ENCODE peak calls at places on chromosomes 3 and 15, in six cellular contexts. One of them, this sample, is unnamed.

GRCh38 chr15:58569455-58569854 is 137.7 kb downstream of the LIPC start:
- DNase-seq in mammary epithelial cell: no peak
- DNase-seq in breast epithelium: no peak
- DNase-seq in ascending aorta: no peak
- DNase-seq in effector memory CD4-positive, alpha-beta T cell: no peak
- DNase-seq in cardiac muscle cell: no peak
- DNase-seq in this sample: no peak

GRCh38 chr3:16243706-16244490 is 20.8 kb downstream of the DPH3 start:
- DNase-seq in mammary epithelial cell: no peak
- DNase-seq in breast epithelium: no peak
- DNase-seq in ascending aorta: no peak
- DNase-seq in effector memory CD4-positive, alpha-beta T cell: no peak
- DNase-seq in cardiac muscle cell: peak; percentile 58
- DNase-seq in this sample: no peak

GRCh38 chr3:48879307-48879993 is 19.2 kb downstream of the SLC25A20 start:
- DNase-seq in mammary epithelial cell: no peak
- DNase-seq in breast epithelium: no peak
- DNase-seq in ascending aorta: no peak
- DNase-seq in effector memory CD4-positive, alpha-beta T cell: no peak
- DNase-seq in cardiac muscle cell: no peak
- DNase-seq in this sample: no peak

GRCh38 chr3:110925804-110926203 is 145.8 kb upstream of the NECTIN3 start:
- DNase-seq in mammary epithelial cell: no peak
- DNase-seq in breast epithelium: no peak
- DNase-seq in ascending aorta: no peak
- DNase-seq in effector memory CD4-positive, alpha-beta T cell: no peak
- DNase-seq in cardiac muscle cell: no peak
- DNase-seq in this sample: no peak

GRCh38 chr3:195151866-195152526 is 119.0 kb downstream of the XXYLT1 start:
- DNase-seq in mammary epithelial cell: peak; percentile 63
- DNase-seq in breast epithelium: no peak
- DNase-seq in ascending aorta: no peak
- DNase-seq in effector memory CD4-positive, alpha-beta T cell: no peak
- DNase-seq in cardiac muscle cell: no peak
- DNase-seq in this sample: no peak

GRCh38 chr15:38440353-38441129 is 13.4 kb upstream of the FAM98B start:
- DNase-seq in mammary epithelial cell: peak; percentile 46
- DNase-seq in breast epithelium: no peak
- DNase-seq in ascending aorta: no peak
- DNase-seq in effector memory CD4-positive, alpha-beta T cell: no peak
- DNase-seq in cardiac muscle cell: peak; percentile 61
- DNase-seq in this sample: no peak

GRCh38 chr15:94205366-94205765 is 26.0 kb upstream of the MCTP2 start:
- DNase-seq in mammary epithelial cell: no peak
- DNase-seq in breast epithelium: no peak
- DNase-seq in ascending aorta: no peak
- DNase-seq in effector memory CD4-positive, alpha-beta T cell: no peak
- DNase-seq in cardiac muscle cell: no peak
- DNase-seq in this sample: no peak

GRCh38 chr3:8777201-8777977 is 8.0 kb upstream of the OXTR start:
- DNase-seq in mammary epithelial cell: no peak
- DNase-seq in breast epithelium: no peak
- DNase-seq in ascending aorta: no peak
- DNase-seq in effector memory CD4-positive, alpha-beta T cell: no peak
- DNase-seq in cardiac muscle cell: no peak
- DNase-seq in this sample: no peak

GRCh38 chr15:40775007-40775406 is 5.2 kb downstream of the C15orf62 start:
- DNase-seq in mammary epithelial cell: no peak
- DNase-seq in breast epithelium: no peak
- DNase-seq in ascending aorta: no peak
- DNase-seq in effector memory CD4-positive, alpha-beta T cell: no peak
- DNase-seq in cardiac muscle cell: no peak
- DNase-seq in this sample: no peak

GRCh38 chr3:60226907-60227306 is 1024.3 kb downstream of the FHIT start:
- DNase-seq in mammary epithelial cell: no peak
- DNase-seq in breast epithelium: no peak
- DNase-seq in ascending aorta: no peak
- DNase-seq in effector memory CD4-positive, alpha-beta T cell: no peak
- DNase-seq in cardiac muscle cell: no peak
- DNase-seq in this sample: no peak

GRCh38 chr15:49987198-49987785 is 131.7 kb downstream of the ATP8B4 start:
- DNase-seq in mammary epithelial cell: no peak
- DNase-seq in breast epithelium: no peak
- DNase-seq in ascending aorta: no peak
- DNase-seq in effector memory CD4-positive, alpha-beta T cell: no peak
- DNase-seq in cardiac muscle cell: no peak
- DNase-seq in this sample: no peak

GRCh38 chr15:60426870-60427528 is 29.2 kb upstream of the ANXA2 start:
- DNase-seq in mammary epithelial cell: peak; percentile 70
- DNase-seq in breast epithelium: no peak
- DNase-seq in ascending aorta: no peak
- DNase-seq in effector memory CD4-positive, alpha-beta T cell: no peak
- DNase-seq in cardiac muscle cell: no peak
- DNase-seq in this sample: no peak

GRCh38 chr3:65975031-65975430 is 63.7 kb downstream of the MAGI1 start:
- DNase-seq in mammary epithelial cell: no peak
- DNase-seq in breast epithelium: no peak
- DNase-seq in ascending aorta: no peak
- DNase-seq in effector memory CD4-positive, alpha-beta T cell: no peak
- DNase-seq in cardiac muscle cell: no peak
- DNase-seq in this sample: no peak

GRCh38 chr15:67148196-67148701 is 82.8 kb downstream of the SMAD3 start:
- DNase-seq in mammary epithelial cell: peak; percentile 80
- DNase-seq in breast epithelium: no peak
- DNase-seq in ascending aorta: no peak
- DNase-seq in effector memory CD4-positive, alpha-beta T cell: no peak
- DNase-seq in cardiac muscle cell: no peak
- DNase-seq in this sample: no peak

GRCh38 chr3:9500108-9501050 is 53.2 kb downstream of the LHFPL4 start:
- DNase-seq in mammary epithelial cell: peak; percentile 17
- DNase-seq in breast epithelium: no peak
- DNase-seq in ascending aorta: no peak
- DNase-seq in effector memory CD4-positive, alpha-beta T cell: peak; percentile 10
- DNase-seq in cardiac muscle cell: peak; percentile 90
- DNase-seq in this sample: peak; percentile 46

GRCh38 chr3:118347781-118348557 is 686.7 kb downstream of the IGSF11 start:
- DNase-seq in mammary epithelial cell: no peak
- DNase-seq in breast epithelium: no peak
- DNase-seq in ascending aorta: no peak
- DNase-seq in effector memory CD4-positive, alpha-beta T cell: no peak
- DNase-seq in cardiac muscle cell: no peak
- DNase-seq in this sample: no peak

GRCh38 chr15:80173022-80173759 is 20.4 kb downstream of the FAH start:
- DNase-seq in mammary epithelial cell: peak; percentile 65
- DNase-seq in breast epithelium: peak; percentile 80
- DNase-seq in ascending aorta: peak; percentile 86
- DNase-seq in effector memory CD4-positive, alpha-beta T cell: peak; percentile 25
- DNase-seq in cardiac muscle cell: peak; percentile 63
- DNase-seq in this sample: peak; percentile 30

GRCh38 chr3:51622868-51623267 is 48.2 kb upstream of the TEX264 start:
- DNase-seq in mammary epithelial cell: no peak
- DNase-seq in breast epithelium: no peak
- DNase-seq in ascending aorta: no peak
- DNase-seq in effector memory CD4-positive, alpha-beta T cell: no peak
- DNase-seq in cardiac muscle cell: no peak
- DNase-seq in this sample: no peak

DNA sequence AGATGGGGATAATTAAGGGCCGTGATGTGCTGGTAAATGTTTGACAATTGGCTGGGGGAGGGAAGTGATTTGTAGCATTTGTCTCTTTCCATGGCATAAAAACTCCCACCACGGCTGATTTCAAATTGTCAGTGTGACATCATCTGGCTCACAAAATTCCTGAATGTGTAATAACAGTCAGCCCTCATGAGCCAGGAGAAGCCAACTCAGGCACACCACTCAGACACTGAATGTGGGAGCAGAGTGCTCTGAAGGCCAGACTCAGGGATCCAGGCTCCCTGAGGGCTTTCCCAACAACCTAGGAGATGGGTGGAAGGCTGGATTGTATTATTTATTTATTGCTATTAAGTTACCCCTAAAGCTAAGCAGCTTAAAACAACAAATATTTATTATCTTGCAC is 6.3 kb upstream of the CPEB1 start:
- DNase-seq in mammary epithelial cell: no peak
- DNase-seq in breast epithelium: no peak
- DNase-seq in ascending aorta: no peak
- DNase-seq in effector memory CD4-positive, alpha-beta T cell: no peak
- DNase-seq in cardiac muscle cell: no peak
- DNase-seq in this sample: no peak
- H3K9me3 ChIP-seq in mammary epithelial cell: no peaks in the 10 kb centered on the region
- H3K9me3 ChIP-seq in breast epithelium: no peaks in the 10 kb centered on the region
- H3K9me3 ChIP-seq in ascending aorta: no peaks in the 10 kb centered on the region
- H3K9me3 ChIP-seq in effector memory CD4-positive, alpha-beta T cell: no peaks in the 10 kb centered on the region
- H3K9me3 ChIP-seq in cardiac muscle cell: no peaks in the 10 kb centered on the region
- H3K9me3 ChIP-seq in this sample: no peaks in the 10 kb centered on the region

GRCh38 chr15:25022233-25022632 is 67.4 kb downstream of the SNRPN start:
- DNase-seq in mammary epithelial cell: peak; percentile 21
- DNase-seq in breast epithelium: no peak
- DNase-seq in ascending aorta: no peak
- DNase-seq in effector memory CD4-positive, alpha-beta T cell: no peak
- DNase-seq in cardiac muscle cell: no peak
- DNase-seq in this sample: no peak

DNA sequence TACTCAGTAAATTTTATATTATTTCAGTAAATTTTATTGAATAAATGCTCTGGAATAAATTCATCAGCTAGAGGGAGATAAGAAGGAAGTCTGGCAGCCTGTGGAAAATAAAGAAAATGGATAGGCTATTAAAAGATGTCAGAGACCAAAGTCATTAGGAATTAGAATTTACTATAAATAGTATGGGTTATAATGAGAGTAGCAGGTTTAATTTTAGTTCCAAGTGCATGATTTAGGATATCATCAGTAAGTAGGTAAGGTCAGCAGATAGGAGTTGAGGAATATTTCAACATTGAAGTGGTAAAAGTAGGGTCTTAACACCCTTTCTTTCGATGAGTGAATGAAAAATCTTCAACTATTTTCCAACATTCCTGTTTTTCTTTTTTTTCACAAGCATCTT is 64.6 kb downstream of the SNRPN start:
- DNase-seq in mammary epithelial cell: no peak
- DNase-seq in breast epithelium: no peak
- DNase-seq in ascending aorta: no peak
- DNase-seq in effector memory CD4-positive, alpha-beta T cell: no peak
- DNase-seq in cardiac muscle cell: no peak
- DNase-seq in this sample: no peak
- H3K9me3 ChIP-seq in mammary epithelial cell: peaks cover 9% of the 10 kb centered on the region
- H3K9me3 ChIP-seq in breast epithelium: peaks cover 97% of the 10 kb centered on the region
- H3K9me3 ChIP-seq in ascending aorta: peaks cover 47% of the 10 kb centered on the region
- H3K9me3 ChIP-seq in effector memory CD4-positive, alpha-beta T cell: peaks cover 22% of the 10 kb centered on the region
- H3K9me3 ChIP-seq in cardiac muscle cell: no peaks in the 10 kb centered on the region
- H3K9me3 ChIP-seq in this sample: peaks cover 4% of the 10 kb centered on the region

DNA sequence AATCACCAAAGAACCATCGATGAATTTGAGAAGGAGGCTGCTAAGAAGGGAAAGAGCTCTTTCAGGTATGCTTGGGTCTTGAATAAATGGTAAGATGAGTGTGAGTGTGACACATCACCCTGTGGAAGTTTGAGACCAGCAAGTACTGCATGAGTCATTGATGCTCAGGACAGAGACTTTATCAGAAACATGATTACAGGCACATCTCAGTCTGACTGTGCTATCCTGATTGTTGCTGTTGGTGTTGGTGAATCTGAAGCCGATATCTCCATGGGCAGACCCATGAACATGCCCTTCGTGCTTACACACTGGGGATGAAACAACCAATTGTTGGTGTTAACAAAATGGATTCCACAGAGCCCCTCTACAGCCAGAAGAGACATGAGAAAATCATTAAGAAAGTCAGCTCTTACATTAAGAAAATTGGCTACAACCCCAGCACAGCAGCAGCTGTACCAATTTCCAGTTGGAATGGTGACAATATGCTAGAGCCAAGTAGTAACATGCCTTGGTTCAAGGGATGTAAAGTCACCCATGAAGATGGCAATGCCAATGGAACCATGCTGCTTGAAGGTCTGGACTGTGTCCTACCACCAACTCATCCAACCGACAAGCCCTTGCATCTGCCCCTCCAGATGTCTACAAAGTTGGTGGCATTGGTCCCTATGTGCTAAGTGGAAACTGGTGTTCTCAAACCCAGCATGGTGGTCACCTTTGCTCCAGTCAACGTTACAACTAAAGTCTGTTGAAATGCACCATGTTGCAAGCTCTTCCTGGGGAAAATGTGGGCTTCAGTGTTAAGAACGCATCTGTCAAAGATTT is 20.5 kb downstream of the TM4SF4 start:
- DNase-seq in mammary epithelial cell: peak; percentile 73
- DNase-seq in breast epithelium: no peak
- DNase-seq in ascending aorta: no peak
- DNase-seq in effector memory CD4-positive, alpha-beta T cell: no peak
- DNase-seq in cardiac muscle cell: no peak
- DNase-seq in this sample: no peak
- H3K9me3 ChIP-seq in mammary epithelial cell: no peaks in the 10 kb centered on the region
- H3K9me3 ChIP-seq in breast epithelium: no peaks in the 10 kb centered on the region
- H3K9me3 ChIP-seq in ascending aorta: no peaks in the 10 kb centered on the region
- H3K9me3 ChIP-seq in effector memory CD4-positive, alpha-beta T cell: no peaks in the 10 kb centered on the region
- H3K9me3 ChIP-seq in cardiac muscle cell: no peaks in the 10 kb centered on the region
- H3K9me3 ChIP-seq in this sample: no peaks in the 10 kb centered on the region

GRCh38 chr15:22241451-22241850 is 161.1 kb downstream of the OR4M2 start:
- DNase-seq in mammary epithelial cell: no peak
- DNase-seq in breast epithelium: no peak
- DNase-seq in ascending aorta: no peak
- DNase-seq in effector memory CD4-positive, alpha-beta T cell: no peak
- DNase-seq in cardiac muscle cell: no peak
- DNase-seq in this sample: no peak
- H3K9me3 ChIP-seq in mammary epithelial cell: no peaks in the 10 kb centered on the region
- H3K9me3 ChIP-seq in breast epithelium: peaks cover 4% of the 10 kb centered on the region
- H3K9me3 ChIP-seq in ascending aorta: no peaks in the 10 kb centered on the region
- H3K9me3 ChIP-seq in effector memory CD4-positive, alpha-beta T cell: no peaks in the 10 kb centered on the region
- H3K9me3 ChIP-seq in cardiac muscle cell: peaks cover 6% of the 10 kb centered on the region
- H3K9me3 ChIP-seq in this sample: no peaks in the 10 kb centered on the region

GRCh38 chr15:96916750-96917149 is 586.2 kb downstream of the NR2F2 start:
- DNase-seq in mammary epithelial cell: no peak
- DNase-seq in breast epithelium: no peak
- DNase-seq in ascending aorta: no peak
- DNase-seq in effector memory CD4-positive, alpha-beta T cell: no peak
- DNase-seq in cardiac muscle cell: no peak
- DNase-seq in this sample: no peak
- H3K9me3 ChIP-seq in mammary epithelial cell: peaks cover 4% of the 10 kb centered on the region
- H3K9me3 ChIP-seq in breast epithelium: peaks cover 28% of the 10 kb centered on the region
- H3K9me3 ChIP-seq in ascending aorta: no peaks in the 10 kb centered on the region
- H3K9me3 ChIP-seq in effector memory CD4-positive, alpha-beta T cell: no peaks in the 10 kb centered on the region
- H3K9me3 ChIP-seq in cardiac muscle cell: peaks cover 5% of the 10 kb centered on the region
- H3K9me3 ChIP-seq in this sample: no peaks in the 10 kb centered on the region

DNA sequence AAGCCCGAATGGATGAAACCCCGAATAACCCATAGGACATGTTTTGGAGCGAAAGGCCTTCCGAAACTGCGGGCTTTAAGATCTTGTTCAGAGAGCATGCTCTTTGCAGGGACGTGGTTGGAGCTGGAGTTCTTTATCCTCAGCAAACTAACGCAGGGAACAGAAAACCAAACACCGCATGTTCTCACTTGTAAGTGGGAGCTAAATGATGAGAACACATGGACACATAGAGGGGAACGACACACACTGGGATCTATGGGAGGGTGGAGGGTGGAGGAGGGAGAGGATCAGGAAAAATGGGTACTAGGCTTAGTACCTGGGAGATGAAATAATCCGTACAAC is 219.7 kb upstream of the ATP10A start:
- DNase-seq in mammary epithelial cell: no peak
- DNase-seq in breast epithelium: no peak
- DNase-seq in ascending aorta: no peak
- DNase-seq in effector memory CD4-positive, alpha-beta T cell: no peak
- DNase-seq in cardiac muscle cell: no peak
- DNase-seq in this sample: no peak
- H3K9me3 ChIP-seq in mammary epithelial cell: no peaks in the 10 kb centered on the region
- H3K9me3 ChIP-seq in breast epithelium: no peaks in the 10 kb centered on the region
- H3K9me3 ChIP-seq in ascending aorta: no peaks in the 10 kb centered on the region
- H3K9me3 ChIP-seq in effector memory CD4-positive, alpha-beta T cell: no peaks in the 10 kb centered on the region
- H3K9me3 ChIP-seq in cardiac muscle cell: no peaks in the 10 kb centered on the region
- H3K9me3 ChIP-seq in this sample: no peaks in the 10 kb centered on the region

GRCh38 chr15:25056484-25057429 is 102.0 kb downstream of the SNRPN start:
- DNase-seq in mammary epithelial cell: no peak
- DNase-seq in breast epithelium: no peak
- DNase-seq in ascending aorta: peak; percentile 52
- DNase-seq in effector memory CD4-positive, alpha-beta T cell: no peak
- DNase-seq in cardiac muscle cell: no peak
- DNase-seq in this sample: no peak
- H3K9me3 ChIP-seq in mammary epithelial cell: peaks cover 98% of the 10 kb centered on the region
- H3K9me3 ChIP-seq in breast epithelium: peaks cover 100% of the 10 kb centered on the region
- H3K9me3 ChIP-seq in ascending aorta: peaks cover 100% of the 10 kb centered on the region
- H3K9me3 ChIP-seq in effector memory CD4-positive, alpha-beta T cell: peaks cover 93% of the 10 kb centered on the region
- H3K9me3 ChIP-seq in cardiac muscle cell: peaks cover 14% of the 10 kb centered on the region
- H3K9me3 ChIP-seq in this sample: peaks cover 65% of the 10 kb centered on the region